ENCODE peak calls at places on chromosomes 3 and 15, in six cellular contexts. A is A549, O is astrocyte, L is sigmoid colon, T is fibroblast of lung, S is HL-60. D is an unnamed sample.

GRCh38 chr15:32642667-32643425 is 1.3 kb downstream of the SCG5 start:
- DNase-seq in A (no peak), O (no peak), L (no peak), T (no peak), S (no peak), D (no peak)

GRCh38 chr3:77707271-77707670 is 667.4 kb downstream of the ROBO2 start:
- DNase-seq in A (no peak), O (no peak), L (no peak), T (no peak), S (no peak), D (no peak)

GRCh38 chr3:149638401-149639092 is 19.3 kb downstream of the WWTR1 start:
- DNase-seq in A (no peak), O (peak; percentile 51), L (no peak), T (peak; percentile 66), S (no peak), D (peak; percentile 66)

GRCh38 chr3:195119461-195120198 is 151.3 kb downstream of the XXYLT1 start:
- DNase-seq in A (no peak), O (peak; percentile 89), L (no peak), T (peak; percentile 92), S (no peak), D (peak; percentile 66)

GRCh38 chr3:141789281-141789680 is 26.1 kb downstream of the GRK7 start:
- DNase-seq in A (peak; percentile 13), O (no peak), L (no peak), T (no peak), S (no peak), D (no peak)

GRCh38 chr3:45701167-45701867 is 12.1 kb downstream of the SACM1L start:
- DNase-seq in A (no peak), O (peak; percentile 47), L (no peak), T (peak; percentile 57), S (no peak), D (no peak)

GRCh38 chr3:16462679-16463078 is 50.8 kb downstream of the RFTN1 start:
- DNase-seq in A (no peak), O (no peak), L (no peak), T (no peak), S (peak; percentile 4), D (no peak)

GRCh38 chr3:171125010-171125409 is 98.5 kb upstream of the SLC2A2 start:
- DNase-seq in A (no peak), O (peak; percentile 60), L (no peak), T (peak; percentile 67), S (no peak), D (no peak)

GRCh38 chr3:129016366-129016724 is 15.2 kb downstream of the EFCC1 start:
- DNase-seq in A (no peak), O (no peak), L (no peak), T (no peak), S (peak; percentile 77), D (no peak)

GRCh38 chr3:123129532-123129931 is 62.7 kb downstream of the PDIA5 start:
- DNase-seq in A (no peak), O (no peak), L (no peak), T (no peak), S (no peak), D (no peak)

GRCh38 chr15:48352474-48353072 is 21.3 kb downstream of the DUT start:
- DNase-seq in A (peak; percentile 35), O (peak; percentile 47), L (peak; percentile 69), T (peak; percentile 66), S (peak; percentile 67), D (no peak)

GRCh38 chr15:64911317-64912186 is at the start of gene ANKDD1A:
- DNase-seq in A (peak; percentile 94), O (no peak), L (peak; percentile 85), T (peak; percentile 51), S (no peak), D (no peak)

GRCh38 chr3:148066787-148067186 is 630.9 kb upstream of the AGTR1 start:
- DNase-seq in A (no peak), O (no peak), L (no peak), T (no peak), S (no peak), D (no peak)

GRCh38 chr15:100849021-100849831 is 30.4 kb upstream of the ALDH1A3 start:
- DNase-seq in A (peak; percentile 96), O (peak; percentile 46), L (peak; percentile 77), T (peak; percentile 54), S (no peak), D (no peak)

GRCh38 chr3:127203024-127203423 is 10.1 kb downstream of the PRR23E start:
- DNase-seq in A (no peak), O (no peak), L (no peak), T (no peak), S (no peak), D (no peak)

GRCh38 chr3:56368860-56369259 is 99.4 kb downstream of the ERC2 start:
- DNase-seq in A (no peak), O (no peak), L (no peak), T (no peak), S (no peak), D (no peak)

GRCh38 chr3:43144811-43145490 is 39.1 kb upstream of the POMGNT2 start:
- DNase-seq in A (no peak), O (peak; percentile 44), L (no peak), T (peak; percentile 55), S (no peak), D (no peak)

GRCh38 chr3:46561951-46562350 is 4.2 kb downstream of the LRRC2 start:
- DNase-seq in A (no peak), O (no peak), L (no peak), T (peak; percentile 9), S (no peak), D (no peak)

GRCh38 chr3:79497447-79498111 is 270.2 kb downstream of the ROBO1 start:
- DNase-seq in A (no peak), O (no peak), L (no peak), T (no peak), S (no peak), D (no peak)

DNA sequence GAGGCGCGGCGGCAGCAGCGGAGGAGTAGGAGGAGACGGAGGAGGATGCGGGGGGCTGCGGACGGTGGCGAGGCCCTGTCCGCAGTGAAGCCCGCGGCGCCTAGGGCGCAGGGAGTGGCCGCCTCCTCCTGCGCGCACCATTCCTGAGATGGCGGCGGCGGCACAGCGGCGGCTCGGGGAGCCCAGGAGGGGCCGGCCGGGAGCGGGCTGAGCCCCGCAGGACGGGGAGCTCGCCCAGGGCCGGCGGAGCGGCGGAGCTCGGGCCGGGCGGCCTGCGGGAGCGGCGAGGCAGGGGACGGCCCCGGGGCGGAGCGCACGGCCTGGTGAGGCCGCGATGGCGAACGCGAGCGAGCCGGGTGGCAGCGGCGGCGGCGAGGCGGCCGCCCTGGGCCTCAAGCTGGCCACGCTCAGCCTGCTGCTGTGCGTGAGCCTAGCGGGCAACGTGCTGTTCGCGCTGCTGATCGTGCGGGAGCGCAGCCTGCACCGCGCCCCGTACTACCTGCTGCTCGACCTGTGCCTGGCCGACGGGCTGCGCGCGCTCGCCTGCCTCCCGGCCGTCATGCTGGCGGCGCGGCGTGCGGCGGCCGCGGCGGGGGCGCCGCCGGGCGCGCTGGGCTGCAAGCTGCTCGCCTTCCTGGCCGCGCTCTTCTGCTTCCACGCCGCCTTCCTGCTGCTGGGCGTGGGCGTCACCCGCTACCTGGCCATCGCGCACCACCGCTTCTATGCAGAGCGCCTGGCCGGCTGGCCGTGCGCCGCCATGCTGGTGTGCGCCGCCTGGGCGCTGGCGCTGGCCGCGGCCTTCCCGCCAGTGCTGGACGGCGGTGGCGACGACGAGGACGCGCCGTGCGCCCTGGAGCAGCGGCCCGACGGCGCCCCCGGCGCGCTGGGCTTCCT is at the start of gene GPR27:
- DNase-seq in A (peak; percentile 7), O (peak; percentile 34), L (no peak), T (peak; percentile 53), S (peak; percentile 15), D (no peak)
- H3K4me3 ChIP-seq in A (peak within 1 kb of the TSS; percentile 57), O (peak within 1 kb of the TSS; percentile 33), L (peak within 1 kb of the TSS; percentile 56), T (no peak within 1 kb of the TSS), S (peak within 1 kb of the TSS; percentile 59), D (peak within 1 kb of the TSS; percentile 20)

DNA sequence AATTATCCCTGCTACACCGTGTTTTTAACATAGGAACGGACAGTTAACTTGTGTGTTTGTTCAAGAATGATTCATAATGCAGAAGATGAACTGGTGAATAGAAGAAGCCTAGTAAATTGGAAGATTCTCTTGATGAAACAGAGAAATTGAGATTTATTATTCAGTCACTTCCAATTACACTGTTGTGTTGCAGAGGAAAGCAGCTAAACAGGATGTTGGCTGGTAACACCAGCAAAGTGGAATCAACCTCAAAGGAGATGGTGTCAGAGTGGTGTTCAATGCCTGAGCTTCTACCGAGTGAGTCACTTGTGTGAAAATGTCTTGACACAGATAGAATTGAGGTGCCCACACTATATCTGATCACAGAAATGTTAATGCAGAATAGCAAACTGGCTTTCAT is 399.6 kb downstream of the LPP start:
- DNase-seq in A (no peak), O (no peak), L (no peak), T (peak; percentile 29), S (no peak), D (no peak)
- TF ChIP-seq CTCF in A (no peak), O (no peak), L (no peak), T (no peak), S (no peak), D (no peak)

GRCh38 chr15:99390667-99391066 is 139.4 kb downstream of the LRRC28 start:
- DNase-seq in A (no peak), O (no peak), L (no peak), T (no peak), S (no peak), D (no peak)
- H3K27ac ChIP-seq in A (no peak overlapping the region), O (no peak overlapping the region), L (no peak overlapping the region), T (no peak overlapping the region), S (no peak overlapping the region), D (no peak overlapping the region)

GRCh38 chr3:126082334-126083137 is 1.4 kb downstream of the SLC41A3 start:
- DNase-seq in A (no peak), O (no peak), L (no peak), T (no peak), S (no peak), D (no peak)
- H3K4me3 ChIP-seq in A (peak overlapping the region; percentile 87), O (no peak overlapping the region), L (no peak overlapping the region), T (no peak overlapping the region), S (peak overlapping the region; percentile 71), D (no peak overlapping the region)

GRCh38 chr3:10374311-10374710 is 53.4 kb upstream of the SEC13 start:
- DNase-seq in A (no peak), O (no peak), L (no peak), T (no peak), S (no peak), D (no peak)
- TF ChIP-seq CTCF in A (no peak), O (no peak), L (no peak), T (no peak), S (no peak), D (no peak)

DNA sequence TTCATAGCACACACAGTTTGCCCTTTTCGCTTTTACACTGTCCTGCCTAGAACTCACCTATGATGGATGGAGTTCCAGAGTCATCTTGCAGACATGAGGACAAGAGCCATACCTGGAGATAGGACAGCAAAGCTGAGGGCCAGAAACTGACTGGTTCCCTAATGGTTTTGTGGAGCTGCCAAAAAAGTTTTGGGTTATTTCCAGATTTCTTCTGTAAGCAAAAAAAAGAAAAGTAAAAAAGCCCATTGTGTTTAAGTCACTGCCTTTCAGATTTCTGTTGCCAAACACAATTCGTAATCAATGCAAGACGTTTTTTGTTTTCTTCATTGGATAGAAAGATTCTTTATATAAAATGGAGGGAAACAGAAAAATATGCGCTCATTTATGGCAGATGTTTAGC is 42.4 kb upstream of the KY start:
- DNase-seq in A (no peak), O (no peak), L (no peak), T (peak; percentile 3), S (no peak), D (no peak)
- H3K27ac ChIP-seq in A (no peak overlapping the region), O (no peak overlapping the region), L (no peak overlapping the region), T (no peak overlapping the region), S (no peak overlapping the region), D (no peak overlapping the region)

D was measured in AG04450.